ENCODE peak calls at places on chromosomes 1 and 21, in four cellular contexts. X is H1, J is IMR-90, I is H9. S is an unnamed sample.

GRCh38 chr1:9069324-9070100 is at the start of gene SLC2A5:
- DNase-seq in I (no peak), X (no peak), J (no peak), S (no peak)

GRCh38 chr1:57411262-57411661 is 12.6 kb downstream of the DAB1 start:
- DNase-seq in X (no peak), I (no peak), J (peak; percentile 31), S (peak; percentile 72)

GRCh38 chr1:110158261-110158660 is 8.0 kb downstream of the SLC6A17 start:
- DNase-seq in J (no peak), X (no peak), I (no peak), S (no peak)

GRCh38 chr1:155008015-155008941 is 5.7 kb downstream of the ZBTB7B start:
- DNase-seq in X (no peak), J (no peak), I (no peak), S (peak; percentile 38)

GRCh38 chr1:219189021-219189824 is 15.5 kb downstream of the LYPLAL1 start:
- DNase-seq in J (peak; percentile 83), I (no peak), X (no peak), S (no peak)

GRCh38 chr1:7427901-7428300 is 343.2 kb upstream of the VAMP3 start:
- DNase-seq in J (no peak), I (no peak), X (no peak), S (no peak)

GRCh38 chr1:10631811-10632481 is 157.2 kb downstream of the PEX14 start:
- DNase-seq in X (no peak), I (no peak), J (no peak), S (peak; percentile 67)

GRCh38 chr1:96962807-96963206 is 241.2 kb downstream of the PTBP2 start:
- DNase-seq in J (peak; percentile 31), I (no peak), X (no peak), S (no peak)

GRCh38 chr1:11707621-11708276 is 16.2 kb downstream of the DRAXIN start:
- DNase-seq in J (no peak), X (no peak), I (peak; percentile 54), S (peak; percentile 47)

GRCh38 chr1:18901952-18902522 is 318 bp downstream of the ALDH4A1 start:
- DNase-seq in J (no peak), I (no peak), X (no peak), S (no peak)

GRCh38 chr1:25707280-25708016 is 90.9 kb downstream of the MAN1C1 start:
- DNase-seq in X (no peak), J (peak; percentile 40), I (no peak), S (peak; percentile 91)

GRCh38 chr1:223845810-223846667 is at the start of gene TP53BP2:
- DNase-seq in X (peak; percentile 65), J (peak; percentile 87), I (peak; percentile 87), S (peak; percentile 94)

GRCh38 chr1:169360415-169360814 is 7.2 kb downstream of the NME7 start:
- DNase-seq in I (no peak), X (no peak), J (peak; percentile 2), S (peak; percentile 19)

GRCh38 chr1:20698195-20698910 is 19.5 kb downstream of the KIF17 start:
- DNase-seq in X (no peak), I (no peak), J (peak; percentile 89), S (peak; percentile 44)

GRCh38 chr1:156465747-156466365 is 34.7 kb downstream of the MEF2D start:
- DNase-seq in X (no peak), J (no peak), I (peak; percentile 66), S (no peak)

GRCh38 chr1:232066521-232066920 is 439.9 kb downstream of the DISC1 start:
- DNase-seq in J (no peak), X (no peak), I (no peak), S (no peak)

GRCh38 chr1:65363484-65363883 is 54.1 kb downstream of the DNAJC6 start:
- DNase-seq in X (no peak), J (no peak), I (no peak), S (no peak)

GRCh38 chr1:32172621-32173245 is 6.7 kb upstream of the TXLNA start:
- DNase-seq in J (peak; percentile 35), X (no peak), I (no peak), S (no peak)

GRCh38 chr1:39776400-39776713 is 5.2 kb upstream of the OXCT2 start:
- DNase-seq in X (no peak), J (no peak), I (no peak), S (no peak)

GRCh38 chr1:214491468-214492120 is 59.8 kb downstream of the PTPN14 start:
- DNase-seq in X (no peak), I (no peak), J (no peak), S (peak; percentile 62)

GRCh38 chr1:91278754-91279153 is 125.9 kb downstream of the HFM1 start:
- DNase-seq in J (peak; percentile 28), I (no peak), X (no peak), S (peak; percentile 55)

GRCh38 chr1:115291731-115292130 is 46.3 kb downstream of the NGF start:
- DNase-seq in J (no peak), I (no peak), X (no peak), S (no peak)

GRCh38 chr21:45169682-45170081 is 95.3 kb downstream of the ADARB1 start:
- DNase-seq in I (no peak), X (no peak), J (no peak), S (no peak)

GRCh38 chr1:32780628-32781267 is 36.4 kb downstream of the YARS1 start:
- DNase-seq in J (no peak), I (no peak), X (no peak), S (peak; percentile 39)

GRCh38 chr1:14137411-14138134 is 437.6 kb downstream of the PRDM2 start:
- DNase-seq in X (no peak), I (no peak), J (no peak), S (no peak)

GRCh38 chr1:201888282-201889033 is at the start of gene SHISA4:
- DNase-seq in X (no peak), I (peak; percentile 81), J (peak; percentile 29), S (no peak)

GRCh38 chr1:58813801-58814200 is 30.0 kb upstream of the JUN start:
- DNase-seq in X (no peak), J (no peak), I (no peak), S (peak; percentile 43)

GRCh38 chr1:33577663-33578062 is 105.2 kb downstream of the ZSCAN20 start:
- DNase-seq in J (no peak), I (no peak), X (no peak), S (no peak)

GRCh38 chr1:232628335-232629214 is 1.4 kb downstream of the SIPA1L2 start:
- DNase-seq in J (peak; percentile 52), X (no peak), I (no peak), S (no peak)

GRCh38 chr1:165549908-165550480 is 6.2 kb downstream of the LRRC52 start:
- DNase-seq in I (no peak), X (no peak), J (no peak), S (no peak)

GRCh38 chr21:29557200-29557599 is 258.5 kb downstream of the BACH1 start:
- DNase-seq in I (no peak), J (no peak), X (no peak), S (no peak)

DNA sequence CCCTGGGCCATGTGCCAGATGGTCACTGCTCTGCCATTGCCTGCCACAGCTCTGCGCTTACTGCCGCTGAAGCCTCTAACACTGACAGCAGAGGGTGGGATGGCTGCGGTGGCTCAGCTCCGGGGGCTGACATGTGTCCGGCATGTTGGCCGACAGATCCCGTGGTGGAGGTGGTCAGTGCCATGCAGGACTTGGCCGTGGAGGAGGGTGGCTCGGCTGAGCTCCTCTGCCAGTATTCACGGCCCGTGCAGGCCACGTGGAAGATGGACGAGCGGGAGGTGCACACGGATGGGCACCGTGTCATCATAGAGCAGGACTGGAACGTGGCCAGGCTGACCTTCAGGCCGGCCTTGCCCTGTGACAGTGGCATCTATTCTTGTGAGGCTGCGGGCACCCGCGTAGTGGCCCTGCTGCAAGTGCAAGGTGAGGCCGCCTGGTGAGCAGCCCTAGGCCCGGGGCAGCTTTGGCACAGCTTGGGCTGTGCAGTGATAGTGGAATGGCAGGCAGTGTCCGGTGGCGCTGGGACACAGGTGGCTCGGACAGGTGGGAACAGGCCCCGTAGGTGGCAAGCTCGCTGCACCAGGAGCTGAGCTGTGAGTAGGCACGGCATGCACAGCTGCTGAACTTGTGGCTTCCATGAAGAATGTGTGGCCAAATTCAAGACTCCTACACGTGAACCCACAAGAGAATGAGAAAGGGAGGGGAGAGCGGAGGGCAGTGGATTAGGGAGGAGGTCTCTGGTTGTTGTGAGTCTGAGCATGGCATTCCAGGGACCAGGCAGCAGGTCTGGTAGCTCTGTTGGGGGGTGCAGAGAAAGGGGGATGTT is 91.8 kb downstream of the TRIM11 start:
- DNase-seq in I (no peak), J (no peak), X (no peak), S (no peak)
- H3K23ac ChIP-seq in I (no peak overlapping the region), J (no peak overlapping the region), X (no peak overlapping the region), S (no peak overlapping the region)

GRCh38 chr1:30447701-30448100 is 275.7 kb downstream of the MATN1 start:
- DNase-seq in I (peak; percentile 10), X (no peak), J (no peak), S (no peak)
- H3K56ac ChIP-seq in I (no peak overlapping the region), X (no peak overlapping the region), J (no peak overlapping the region), S (no peak overlapping the region)

DNA sequence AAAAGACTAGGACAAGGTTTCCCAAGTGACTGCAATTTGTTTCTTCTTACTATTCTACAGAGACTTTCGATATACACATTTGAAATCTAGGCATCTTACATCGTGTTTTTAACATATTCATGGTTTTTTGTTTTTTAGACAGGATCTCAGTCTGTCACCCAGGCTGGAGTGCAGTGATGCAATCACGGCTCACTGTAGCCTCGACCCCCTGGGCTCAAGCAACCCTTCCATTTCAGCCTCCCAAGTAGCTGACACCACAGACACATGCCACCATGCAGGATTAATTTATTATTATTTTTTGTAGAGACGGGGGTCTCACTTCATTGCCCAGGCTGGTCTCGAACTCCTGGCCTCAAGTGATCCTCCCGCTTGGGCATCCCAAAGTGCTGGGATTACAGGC is 1.5 kb downstream of the PDZK1 start:
- DNase-seq in J (no peak), X (no peak), I (no peak), S (no peak)
- H3K27ac ChIP-seq in J (no peak overlapping the region), X (no peak overlapping the region), I (no peak overlapping the region), S (no peak overlapping the region)

GRCh38 chr1:153803479-153804056 is 28.4 kb downstream of the SLC27A3 start:
- DNase-seq in J (no peak), X (no peak), I (no peak), S (no peak)

GRCh38 chr1:153801028-153801625 is 25.9 kb downstream of the SLC27A3 start:
- DNase-seq in J (no peak), I (no peak), X (no peak), S (no peak)

GRCh38 chr1:153800516-153800915 is 25.3 kb downstream of the SLC27A3 start:
- DNase-seq in J (no peak), X (no peak), I (peak; percentile 29), S (no peak)

GRCh38 chr1:153804112-153804511 is 28.9 kb downstream of the SLC27A3 start:
- DNase-seq in J (no peak), I (no peak), X (no peak), S (no peak)

DNA sequence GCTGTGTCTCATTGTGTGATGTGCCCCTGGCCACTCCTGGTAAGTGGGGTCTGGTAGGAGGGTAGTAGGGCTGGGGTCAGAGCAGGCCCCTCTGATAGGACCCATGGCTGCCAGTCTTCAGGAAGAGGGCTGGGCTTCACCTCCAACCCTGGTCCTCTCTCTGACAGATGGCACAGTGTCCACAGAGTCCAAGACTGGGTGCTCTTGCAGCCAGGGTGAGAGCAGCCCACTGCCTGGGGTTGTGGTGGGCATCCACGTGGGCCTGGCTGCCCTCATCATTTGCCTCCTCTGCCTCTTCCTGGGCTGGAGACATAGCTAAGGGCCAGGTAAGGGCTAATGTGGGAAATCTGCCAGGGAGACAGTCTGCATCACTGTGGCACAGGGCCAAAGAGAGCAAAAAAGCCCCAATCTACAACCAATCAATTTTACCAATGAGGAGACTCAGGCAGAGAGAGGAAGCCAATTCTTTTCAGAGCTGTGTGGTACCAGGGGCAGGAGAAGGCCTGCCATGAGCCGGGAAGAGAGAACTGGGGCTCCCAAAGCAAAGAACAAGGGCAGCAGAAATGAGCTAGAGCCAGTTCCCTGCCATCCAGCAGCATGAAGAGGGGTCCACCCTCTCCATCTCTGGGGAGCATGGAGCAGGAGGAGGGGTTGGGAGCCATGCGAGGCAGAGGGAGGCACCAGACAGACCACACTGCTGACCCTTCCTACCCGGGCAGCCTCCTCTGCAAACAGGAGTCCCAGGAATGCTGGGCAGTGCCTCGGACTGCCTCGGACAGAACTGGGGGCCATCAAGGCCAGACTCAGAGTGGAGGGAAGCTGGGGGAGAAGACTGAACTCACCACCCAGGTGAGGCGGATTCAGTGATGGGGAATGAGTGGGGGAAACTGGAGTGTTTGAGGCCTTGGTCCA is 26.8 kb downstream of the SLC27A3 start:
- DNase-seq in X (no peak), I (no peak), J (no peak), S (no peak)
- H3K23ac ChIP-seq in X (no peak overlapping the region), I (no peak overlapping the region), J (no peak overlapping the region), S (no peak overlapping the region)

S was measured in mesendoderm.